ENCODE peak calls at places on chromosomes 11 and 22, in six cellular contexts. F is GM12865, X is head of caudate nucleus, L is right atrium auricular region, Y is lower leg skin, W is AG04450. O is an unnamed sample.

GRCh38 chr11:130449996-130450419 is 1.6 kb downstream of the ADAMTS15 start:
- DNase-seq in X (no peak), L (peak; percentile 95), W (no peak), Y (peak; percentile 95), F (no peak), O (no peak)

GRCh38 chr11:111300569-111300968 is 2.2 kb downstream of the POU2AF3 start:
- DNase-seq in X (no peak), Y (no peak), W (no peak), L (no peak), F (no peak), O (no peak)

GRCh38 chr11:70826541-70826943 is 425.8 kb downstream of the SHANK2 start:
- DNase-seq in Y (no peak), W (no peak), F (no peak), X (no peak), L (no peak), O (peak; percentile 13)

GRCh38 chr11:30125461-30125860 is 105.4 kb upstream of the FSHB start:
- DNase-seq in F (no peak), Y (no peak), X (no peak), W (no peak), L (no peak), O (no peak)

GRCh38 chr11:103067118-103067517 is 24.8 kb downstream of the DCUN1D5 start:
- DNase-seq in X (no peak), L (no peak), Y (no peak), W (no peak), F (no peak), O (no peak)

GRCh38 chr22:41539146-41540005 is 4.9 kb downstream of the POLR3H start:
- DNase-seq in X (no peak), F (no peak), L (no peak), Y (no peak), W (no peak), O (no peak)

GRCh38 chr22:25728064-25728463 is 13.9 kb upstream of the MYO18B start:
- DNase-seq in W (no peak), X (no peak), L (no peak), F (no peak), Y (no peak), O (no peak)

GRCh38 chr22:27401321-27401720 is 400.2 kb downstream of the MN1 start:
- DNase-seq in X (no peak), Y (no peak), F (no peak), W (no peak), L (no peak), O (no peak)

O was measured in prostate gland.